ENCODE peak calls at places on chromosomes 1 and 21, in five cellular contexts. M, N, L, G and I are unnamed samples.
A peak's percentile ranks its signal among the peaks of the same experiment; 100 is the strongest.

GRCh38 chr1:172469717-172470116 is 25.8 kb upstream of the PIGC start:
- DNase-seq in G (no peak), N (no peak), M (peak; percentile 58), L (no peak), I (no peak)

GRCh38 chr1:119794856-119795255 is 16.4 kb downstream of the REG4 start:
- DNase-seq in G (no peak), N (no peak), M (no peak), L (no peak), I (no peak)

GRCh38 chr1:245074232-245074747 is 80.5 kb upstream of the KIF26B start:
- DNase-seq in L (no peak), M (no peak), G (no peak), N (no peak), I (no peak)

GRCh38 chr1:111448918-111449702 is at the start of the genes ATP5PB and WDR77:
- DNase-seq in N (peak; percentile 97), M (peak; percentile 99), G (peak; percentile 98), L (peak; percentile 94), I (peak; percentile 100)

GRCh38 chr21:33949516-33950424 is 34.2 kb upstream of the ATP5PO start:
- DNase-seq in L (no peak), N (no peak), M (no peak), G (peak; percentile 76), I (no peak)

GRCh38 chr1:30475201-30475600 is 248.2 kb downstream of the MATN1 start:
- DNase-seq in G (no peak), L (no peak), N (no peak), M (no peak), I (no peak)

GRCh38 chr1:7886346-7886745 is 33.5 kb upstream of the UTS2 start:
- DNase-seq in L (no peak), N (no peak), G (no peak), M (no peak), I (no peak)

GRCh38 chr21:25964009-25964408 is 206.6 kb downstream of the APP start:
- DNase-seq in N (no peak), M (no peak), L (no peak), G (no peak), I (no peak)

GRCh38 chr1:161119017-161119378 is 1.1 kb downstream of the NIT1 start:
- DNase-seq in L (no peak), M (no peak), N (no peak), G (no peak), I (peak; percentile 37)

GRCh38 chr1:228152097-228152917 is 2.6 kb downstream of the GJC2 start:
- DNase-seq in L (no peak), N (no peak), M (no peak), G (no peak), I (no peak)

GRCh38 chr1:175865041-175865766 is 121.8 kb upstream of the TNR start:
- DNase-seq in N (peak; percentile 87), L (peak; percentile 71), G (no peak), M (no peak), I (no peak)

GRCh38 chr1:219176168-219176567 is 2.5 kb downstream of the LYPLAL1 start:
- DNase-seq in G (no peak), N (no peak), L (no peak), M (no peak), I (no peak)

GRCh38 chr1:24639881-24640280 is 3.2 kb upstream of the SRRM1 start:
- DNase-seq in M (peak; percentile 72), L (no peak), G (no peak), N (no peak), I (no peak)

GRCh38 chr1:192604979-192605620 is 29.5 kb downstream of the RGS1 start:
- DNase-seq in G (peak; percentile 79), N (no peak), M (no peak), L (no peak), I (no peak)

GRCh38 chr1:150162862-150163706 is 13.4 kb downstream of the PLEKHO1 start:
- DNase-seq in L (peak; percentile 90), M (peak; percentile 95), G (peak; percentile 97), N (peak; percentile 97), I (peak; percentile 86)

GRCh38 chr1:42427240-42427639 is 28.6 kb downstream of the ZMYND12 start:
- DNase-seq in L (no peak), G (no peak), N (no peak), M (no peak), I (no peak)

GRCh38 chr1:145689922-145690321 is 17.2 kb downstream of the PDZK1 start:
- DNase-seq in M (no peak), N (no peak), L (no peak), G (no peak), I (no peak)

GRCh38 chr1:116968724-116969123 is 32.8 kb upstream of the CD101 start:
- DNase-seq in M (no peak), N (no peak), G (no peak), L (no peak), I (no peak)

DNA sequence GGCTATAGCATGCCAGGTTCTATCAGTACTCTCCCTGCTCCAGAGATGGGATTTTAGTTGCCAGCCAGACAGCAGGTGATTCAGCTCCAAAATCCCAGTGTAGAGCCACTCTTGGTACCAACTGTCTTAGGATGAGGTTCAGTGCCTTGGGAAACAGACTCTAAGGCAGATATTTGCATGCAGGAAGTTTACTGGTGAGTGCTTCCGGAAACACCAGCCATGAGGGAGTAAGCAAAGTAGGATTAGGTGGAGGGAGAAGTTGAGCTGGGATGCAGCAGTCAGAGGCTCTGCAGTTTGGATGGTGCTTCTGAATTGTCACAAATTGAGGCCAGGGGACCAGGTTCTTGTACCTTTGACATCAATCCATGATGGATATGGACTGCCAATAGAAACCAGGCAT is 207.5 kb upstream of the JUN start:
- DNase-seq in N (no peak), L (no peak), G (no peak), M (no peak), I (no peak)
- TF ChIP-seq SUZ12 in N (no peak), L (no peak), G (no peak), M (no peak), I (no peak)

GRCh38 chr1:91672601-91673161 is 172.0 kb downstream of the CDC7 start:
- DNase-seq in L (no peak), G (no peak), N (no peak), M (no peak), I (no peak)

GRCh38 chr1:91674107-91674506 is 173.5 kb downstream of the CDC7 start:
- DNase-seq in G (no peak), N (no peak), L (no peak), M (no peak), I (no peak)

GRCh38 chr1:91673603-91674002 is 173.0 kb downstream of the CDC7 start:
- DNase-seq in G (no peak), N (no peak), L (no peak), M (no peak), I (no peak)

GRCh38 chr1:91669584-91670350 is 169.1 kb downstream of the CDC7 start:
- DNase-seq in N (no peak), G (no peak), M (no peak), L (no peak), I (no peak)

DNA sequence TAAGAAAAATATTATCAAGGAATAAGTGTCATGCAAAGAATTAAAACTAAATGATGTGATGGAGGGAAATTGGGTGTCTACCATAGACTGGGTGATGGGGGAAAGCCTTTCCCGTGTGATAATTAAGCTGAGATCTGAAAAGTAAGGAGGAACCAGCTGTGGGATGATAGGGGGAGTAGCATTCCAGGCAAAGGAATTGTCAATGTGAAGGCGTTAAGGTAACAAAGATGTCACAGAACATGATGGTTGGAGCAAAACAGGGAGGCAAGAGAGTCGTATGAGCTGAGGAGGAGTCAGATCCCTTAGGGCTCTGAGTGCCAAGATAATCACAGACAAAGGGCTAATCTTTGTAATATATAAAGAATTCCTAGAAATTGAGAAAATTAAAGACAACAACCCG is 170.1 kb downstream of the CDC7 start:
- DNase-seq in M (no peak), G (no peak), L (no peak), N (no peak), I (no peak)
- TF ChIP-seq SUZ12 in M (no peak), G (no peak), L (no peak), N (no peak), I (no peak)

DNA sequence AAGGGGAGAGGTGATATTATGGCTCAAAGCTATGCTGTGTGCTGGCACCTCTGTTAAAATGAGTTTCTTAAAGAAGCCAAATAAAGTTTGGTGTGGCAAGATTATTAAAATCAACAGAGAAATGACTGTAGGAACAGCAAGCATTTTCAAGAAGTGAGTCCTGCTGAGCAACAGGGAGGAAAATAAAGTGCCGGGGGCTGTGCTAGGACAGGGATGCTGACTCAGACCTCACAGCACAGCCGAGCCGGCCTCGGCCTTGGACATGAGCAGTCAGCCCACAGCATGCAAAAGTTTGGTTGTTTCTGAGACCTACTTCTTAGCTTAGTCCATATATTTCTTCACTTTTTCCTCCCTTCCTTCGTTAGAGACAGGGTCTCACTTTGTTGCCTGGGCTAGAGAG is 19.2 kb downstream of the CNIH3 start:
- DNase-seq in M (no peak), L (no peak), G (no peak), N (no peak), I (no peak)
- TF ChIP-seq SUZ12 in M (no peak), L (no peak), G (no peak), N (no peak), I (no peak)

GRCh38 chr1:232333419-232333767 is 296.5 kb downstream of the SIPA1L2 start:
- DNase-seq in L (no peak), G (no peak), N (no peak), M (no peak), I (no peak)

GRCh38 chr1:232335751-232336274 is 294.1 kb downstream of the SIPA1L2 start:
- DNase-seq in M (no peak), G (no peak), N (no peak), L (no peak), I (no peak)

GRCh38 chr1:232334246-232334645 is 295.7 kb downstream of the SIPA1L2 start:
- DNase-seq in G (no peak), N (no peak), L (no peak), M (no peak), I (no peak)

GRCh38 chr1:232335261-232335660 is 294.7 kb downstream of the SIPA1L2 start:
- DNase-seq in G (no peak), M (no peak), N (no peak), L (no peak), I (no peak)

GRCh38 chr1:232334811-232335210 is 295.1 kb downstream of the SIPA1L2 start:
- DNase-seq in L (no peak), N (no peak), M (no peak), G (no peak), I (no peak)
- TF ChIP-seq SUZ12 in L (no peak), N (no peak), M (no peak), G (no peak), I (no peak)

DNA sequence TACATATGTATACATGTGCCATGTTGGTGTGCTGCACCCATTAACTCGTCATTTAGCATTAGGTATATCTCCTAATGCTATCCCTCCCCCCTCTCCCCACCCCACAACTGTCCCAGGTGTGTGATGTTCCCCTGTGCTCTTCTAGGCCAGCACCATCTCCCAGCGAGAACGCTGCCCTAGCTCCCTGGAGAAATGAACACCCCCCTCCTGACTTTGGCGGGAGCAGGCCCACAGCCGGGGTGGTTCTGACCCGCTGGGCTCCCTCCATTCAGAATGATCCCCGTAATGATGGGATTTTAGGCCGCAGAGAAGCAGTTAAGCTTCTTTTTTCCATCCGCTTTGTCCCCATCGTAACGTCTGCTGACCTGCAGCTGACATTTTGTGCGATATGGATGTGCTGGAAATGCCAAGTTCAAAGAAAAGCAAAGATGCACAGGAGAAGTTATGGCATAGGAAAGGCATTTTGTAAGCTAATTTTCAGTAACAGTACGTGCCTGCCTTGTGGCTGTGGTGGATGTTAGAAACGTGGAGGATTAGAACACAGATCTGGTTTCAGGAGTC is 39.3 kb downstream of the ELK4 start:
- DNase-seq in N (no peak), L (no peak), M (no peak), G (no peak), I (no peak)
- TF ChIP-seq SUZ12 in N (no peak), L (no peak), M (no peak), G (no peak), I (no peak)